ENCODE peak calls at places on chromosomes 4 and X, in seven cellular contexts. T is foreskin fibroblast, U is keratinocyte, X is AG09309, V is transverse colon, O is body of pancreas, C is MCF 10A. B is an unnamed sample.

GRCh38 chr4:102815981-102816380 is 11.4 kb downstream of the UBE2D3 start:
- DNase-seq in T (peak), U (no peak), X (peak), V (no peak), O (no peak), C (peak), B (no peak)

GRCh38 chrX:112520124-112520523 is 159.6 kb downstream of the LHFPL1 start:
- DNase-seq in T (no peak), U (no peak), X (no peak), V (no peak), O (no peak), C (no peak), B (no peak)

GRCh38 chr4:133865606-133866327 is 335.8 kb downstream of the PABPC4L start:
- DNase-seq in T (peak), U (no peak), X (no peak), V (no peak), O (no peak), C (peak), B (no peak)

GRCh38 chr4:20368926-20369325 is 117.2 kb downstream of the SLIT2 start:
- DNase-seq in T (peak), U (no peak), X (no peak), V (no peak), O (no peak), C (no peak), B (no peak)

GRCh38 chr4:55445921-55446577 is 50.3 kb downstream of the TMEM165 start:
- DNase-seq in T (peak), U (peak), X (peak), V (no peak), O (no peak), C (no peak), B (no peak)

GRCh38 chr4:149371021-149371420 is 444.6 kb downstream of the IQCM start:
- DNase-seq in T (peak), U (peak), X (peak), V (peak), O (no peak), C (peak), B (peak)

GRCh38 chrX:150454508-150455219 is 91.5 kb downstream of the MAMLD1 start:
- DNase-seq in T (no peak), U (no peak), X (no peak), V (no peak), O (no peak), C (no peak), B (no peak)

GRCh38 chr4:130849985-130850632 is 1754.2 kb downstream of the C4orf33 start:
- DNase-seq in T (no peak), U (no peak), X (no peak), V (peak), O (peak), C (peak), B (no peak)

GRCh38 chr4:112214397-112215264 is 17.0 kb upstream of the AP1AR start:
- DNase-seq in T (peak), U (no peak), X (no peak), V (no peak), O (no peak), C (peak), B (no peak)

GRCh38 chrX:45775462-45775861 is 574.8 kb upstream of the DIPK2B start:
- DNase-seq in T (peak), U (peak), X (peak), V (no peak), O (no peak), C (peak), B (no peak)

GRCh38 chr4:54090804-54091623 is 8.9 kb upstream of the GSX2 start:
- DNase-seq in T (peak), U (no peak), X (no peak), V (peak), O (peak), C (no peak), B (peak)

GRCh38 chr4:55364691-55365346 is 18.8 kb downstream of the SRD5A3 start:
- DNase-seq in T (no peak), U (no peak), X (no peak), V (no peak), O (no peak), C (no peak), B (no peak)

GRCh38 chrX:154370300-154370881 is 4.0 kb downstream of the FLNA start:
- DNase-seq in T (peak), U (no peak), X (no peak), V (no peak), O (no peak), C (no peak), B (no peak)

GRCh38 chr4:103786014-103786413 is 66.2 kb upstream of the TACR3 start:
- DNase-seq in T (peak), U (no peak), X (no peak), V (no peak), O (no peak), C (peak), B (no peak)

GRCh38 chr4:146790515-146790914 is 151.8 kb downstream of the POU4F2 start:
- DNase-seq in T (no peak), U (peak), X (no peak), V (no peak), O (no peak), C (peak), B (no peak)

GRCh38 chr4:147736458-147736857 is 4.6 kb downstream of the ARHGAP10 start:
- DNase-seq in T (peak), U (no peak), X (no peak), V (no peak), O (no peak), C (peak), B (no peak)

GRCh38 chrX:54325077-54325476 is 32.8 kb downstream of the WNK3 start:
- DNase-seq in T (no peak), U (no peak), X (no peak), V (no peak), O (no peak), C (no peak), B (no peak)

DNA sequence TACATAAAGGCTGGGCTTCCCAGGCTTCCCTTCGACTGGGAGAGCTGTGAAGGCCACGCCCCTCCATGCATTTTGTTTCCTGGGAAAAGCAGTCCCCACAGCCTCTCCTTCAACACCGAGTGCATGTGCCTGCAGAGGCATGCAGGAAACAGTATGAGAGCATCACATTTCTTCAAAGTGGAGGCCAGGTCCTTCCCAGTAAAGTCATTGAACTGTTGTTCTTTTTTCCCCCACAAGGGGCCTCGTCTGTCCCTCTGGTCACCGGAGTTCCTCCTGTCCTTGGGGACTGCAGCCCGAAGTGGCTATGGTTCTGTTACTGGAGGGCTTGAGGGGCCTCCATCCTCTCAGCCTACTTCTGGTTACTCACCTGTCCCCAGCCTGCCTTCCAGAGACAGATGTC is 56.0 kb downstream of the RAI2 start:
- DNase-seq in T (no peak), U (no peak), X (no peak), V (no peak), O (no peak), C (no peak), B (no peak)
- TF ChIP-seq CTCF in T (no peak), U (peak), X (peak), V (no peak), O (no peak), C (no peak), B (no peak)

GRCh38 chrX:70979136-70979762 is 48.4 kb upstream of the SLC7A3 start:
- DNase-seq in T (peak), U (no peak), X (peak), V (no peak), O (no peak), C (peak), B (no peak)
- TF ChIP-seq CTCF in T (peak), U (peak), X (peak), V (no peak), O (no peak), C (peak), B (no peak)

GRCh38 chrX:72296991-72297390 is 8.7 kb downstream of the CITED1 start:
- DNase-seq in T (peak), U (no peak), X (no peak), V (no peak), O (no peak), C (no peak), B (no peak)

GRCh38 chrX:72301781-72302180 is 3.9 kb downstream of the CITED1 start:
- DNase-seq in T (no peak), U (no peak), X (no peak), V (no peak), O (no peak), C (no peak), B (no peak)

GRCh38 chrX:72295745-72296144 is 10.0 kb downstream of the CITED1 start:
- DNase-seq in T (no peak), U (no peak), X (no peak), V (no peak), O (no peak), C (no peak), B (no peak)

GRCh38 chrX:72299891-72300630 is 5.7 kb downstream of the CITED1 start:
- DNase-seq in T (peak), U (no peak), X (no peak), V (no peak), O (no peak), C (no peak), B (no peak)

DNA sequence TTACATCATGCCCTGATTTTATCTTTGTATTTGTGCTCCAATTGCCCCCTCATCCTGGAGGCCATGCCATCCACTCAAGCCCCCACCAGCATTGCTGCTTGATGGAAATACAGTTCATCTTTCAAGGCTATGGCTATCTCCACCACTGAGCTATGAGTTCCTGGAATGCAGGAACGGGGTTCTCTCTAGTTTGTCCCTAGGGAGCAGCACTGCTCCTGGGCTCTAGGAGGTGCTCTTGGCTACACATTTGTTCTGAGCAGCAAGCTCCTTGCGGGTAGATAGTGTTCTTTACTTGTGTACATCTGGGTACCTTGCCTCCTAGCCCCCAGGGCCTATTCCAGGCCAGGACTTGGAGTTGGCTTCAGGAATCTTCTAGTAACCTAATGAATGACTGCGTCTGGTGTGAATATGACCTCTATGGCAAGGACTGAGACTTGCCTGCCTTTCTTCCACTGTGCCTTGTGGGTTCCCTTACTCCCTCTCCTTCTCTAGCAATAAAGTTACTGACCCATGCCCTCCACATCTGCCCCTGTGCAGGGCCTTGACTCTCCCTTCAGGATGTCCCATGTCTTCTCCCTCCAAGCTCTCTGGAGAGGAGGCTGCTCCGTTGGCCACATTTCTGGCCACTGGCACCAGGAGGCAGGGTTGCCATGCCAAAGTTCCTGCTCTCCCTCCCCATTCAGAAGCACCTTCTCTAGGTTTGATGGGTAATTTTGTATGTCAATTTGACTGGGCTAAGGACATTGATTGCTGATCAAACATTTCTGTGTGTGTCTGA is 7.6 kb downstream of the CITED1 start:
- DNase-seq in T (no peak), U (no peak), X (no peak), V (no peak), O (no peak), C (peak), B (no peak)
- TF ChIP-seq CTCF in T (no peak), U (peak), X (peak), V (no peak), O (no peak), C (peak), B (peak)

GRCh38 chr4:83054928-83055327 is 19.9 kb downstream of the COPS4 start:
- DNase-seq in T (peak), U (no peak), X (peak), V (no peak), O (no peak), C (peak), B (no peak)
- TF ChIP-seq CTCF in T (peak), U (peak), X (peak), V (no peak), O (no peak), C (peak), B (peak)

DNA sequence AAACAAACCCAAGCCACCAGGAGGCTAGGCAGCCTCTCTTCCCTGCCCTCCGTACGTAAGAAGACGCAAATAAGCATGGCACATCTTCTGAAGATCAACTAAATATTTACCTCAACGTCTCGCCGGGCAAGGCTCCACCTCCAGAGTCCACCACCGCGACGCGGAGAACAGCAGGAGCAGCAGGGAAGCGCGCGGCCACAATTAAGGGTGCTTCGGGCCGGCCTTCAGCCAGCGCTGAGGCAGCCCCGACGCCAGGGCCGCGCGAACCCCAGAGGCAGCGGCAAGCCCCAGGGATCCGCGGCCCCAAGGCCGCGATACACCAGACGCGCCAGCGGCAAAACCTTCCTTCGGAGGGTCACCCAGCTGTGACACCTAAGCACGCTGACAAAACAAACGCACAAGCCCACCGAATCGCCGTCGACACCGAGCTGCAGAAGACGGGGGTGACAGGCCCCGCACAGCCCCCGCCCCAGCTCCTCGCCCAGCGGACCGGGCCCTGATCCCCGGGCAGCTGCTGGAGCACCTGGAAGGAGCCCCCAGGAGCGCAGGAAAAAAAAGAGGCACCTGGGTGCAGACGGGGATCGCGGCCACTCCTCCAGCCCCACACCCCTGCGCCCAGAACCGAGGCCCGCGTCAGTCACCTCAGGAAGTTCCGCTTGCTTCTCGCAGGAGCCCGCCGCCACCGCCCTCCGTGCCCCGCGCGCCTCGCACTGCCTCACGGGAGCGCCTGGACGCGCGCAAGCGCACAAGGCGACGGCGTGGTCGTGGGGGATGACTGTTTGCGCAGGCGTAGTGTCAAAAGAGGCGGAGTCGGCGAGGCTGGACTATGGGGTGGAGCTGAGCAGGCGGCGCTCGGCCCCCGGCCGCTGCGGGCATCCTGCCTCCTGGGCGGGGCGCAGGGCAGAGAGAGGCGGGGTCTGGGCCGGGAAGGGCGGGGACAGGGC is at the start of the genes HAUS3 and POLN:
- DNase-seq in T (peak), U (peak), X (peak), V (peak), O (peak), C (peak), B (peak)
- TF ChIP-seq CTCF in T (no peak), U (peak), X (no peak), V (peak), O (no peak), C (no peak), B (no peak)

B was measured in colonic mucosa.